ENCODE peak calls at places on chromosomes 1 and 21, in five cellular contexts. V is Calu3; X is H9; C is fibroblast of mammary gland; J is CD8-positive, alpha-beta T cell. F is an unnamed sample.
A peak's percentile ranks its signal among the peaks of the same experiment; 100 is the strongest.

GRCh38 chr1:8854270-8854669 is 24.2 kb downstream of the ENO1 start:
- DNase-seq in V (no peak), X (no peak), C (no peak), J (no peak), F (peak; percentile 61)

GRCh38 chr21:31425158-31425557 is 81.1 kb upstream of the TIAM1 start:
- DNase-seq in V (no peak), X (peak; percentile 29), C (no peak), J (no peak), F (no peak)

GRCh38 chr1:245116131-245116530 is 38.7 kb upstream of the KIF26B start:
- DNase-seq in V (no peak), X (no peak), C (no peak), J (no peak), F (no peak)

GRCh38 chr1:180881806-180882509 is 30.7 kb upstream of the KIAA1614 start:
- DNase-seq in V (no peak), X (no peak), C (peak; percentile 64), J (no peak), F (no peak)

GRCh38 chr1:24970399-24970753 is 40.3 kb upstream of the RUNX3 start:
- DNase-seq in V (peak; percentile 28), X (peak; percentile 68), C (peak; percentile 63), J (no peak), F (no peak)

GRCh38 chr1:121459235-121459634 is 274.5 kb downstream of the SRGAP2C start:
- DNase-seq in V (no peak), X (no peak), C (no peak), J (no peak), F (no peak)

GRCh38 chr1:84060781-84061180 is 61.8 kb upstream of the TTLL7 start:
- DNase-seq in V (no peak), X (no peak), C (no peak), J (no peak), F (no peak)

GRCh38 chr1:182446033-182446669 is 3.8 kb upstream of the RGSL1 start:
- DNase-seq in V (peak; percentile 60), X (peak; percentile 35), C (peak; percentile 62), J (no peak), F (no peak)

GRCh38 chr1:72946901-72947505 is 664.7 kb upstream of the NEGR1 start:
- DNase-seq in V (no peak), X (no peak), C (no peak), J (no peak), F (no peak)

GRCh38 chr1:194419721-194420120 is 1233.3 kb upstream of the B3GALT2 start:
- DNase-seq in V (no peak), X (no peak), C (no peak), J (no peak), F (no peak)

GRCh38 chr1:150148834-150149489 is 754 bp upstream of the PLEKHO1 start:
- DNase-seq in V (no peak), X (no peak), C (no peak), J (no peak), F (no peak)

GRCh38 chr1:71049951-71050598 is 2.5 kb upstream of the PTGER3 start:
- DNase-seq in V (peak; percentile 46), X (no peak), C (peak; percentile 76), J (no peak), F (no peak)

GRCh38 chr1:78617615-78618026 is 2.6 kb upstream of the IFI44L start:
- DNase-seq in V (peak; percentile 67), X (peak; percentile 73), C (peak; percentile 86), J (peak; percentile 32), F (peak; percentile 21)

GRCh38 chr1:191582169-191582568 is 576.1 kb upstream of the RGS18 start:
- DNase-seq in V (no peak), X (no peak), C (no peak), J (no peak), F (no peak)

GRCh38 chr1:16969057-16969609 is 11.3 kb downstream of the MFAP2 start:
- DNase-seq in V (no peak), X (peak; percentile 57), C (no peak), J (no peak), F (no peak)

GRCh38 chr1:114428083-114428754 is 82.8 kb downstream of the TRIM33 start:
- DNase-seq in V (peak; percentile 1), X (no peak), C (peak; percentile 31), J (no peak), F (no peak)

GRCh38 chr1:201213926-201214325 is 23.3 kb downstream of the IGFN1 start:
- DNase-seq in V (no peak), X (no peak), C (no peak), J (no peak), F (no peak)

GRCh38 chr1:203089651-203090045 is 3.8 kb upstream of the MYOG start:
- DNase-seq in V (no peak), X (peak; percentile 33), C (no peak), J (no peak), F (no peak)

GRCh38 chr1:204274441-204274840 is 60.7 kb upstream of the GOLT1A start:
- DNase-seq in V (no peak), X (no peak), C (no peak), J (no peak), F (no peak)

GRCh38 chr1:88877382-88877825 is 14.0 kb downstream of the GTF2B start:
- DNase-seq in V (no peak), X (no peak), C (peak; percentile 61), J (no peak), F (no peak)

GRCh38 chr1:171116676-171117075 is 26.0 kb downstream of the FMO3 start:
- DNase-seq in V (no peak), X (no peak), C (peak; percentile 60), J (no peak), F (no peak)

GRCh38 chr1:29831500-29832117 is 595.3 kb downstream of the PTPRU start:
- DNase-seq in V (no peak), X (no peak), C (no peak), J (no peak), F (no peak)

GRCh38 chr1:65431111-65431705 is 10.7 kb downstream of the LEPR start:
- DNase-seq in V (no peak), X (no peak), C (peak; percentile 65), J (no peak), F (no peak)

GRCh38 chr1:15826810-15827507 is 19.5 kb upstream of the UQCRHL start:
- DNase-seq in V (no peak), X (no peak), C (no peak), J (no peak), F (no peak)

GRCh38 chr1:15833069-15833679 is 14.3 kb upstream of the SPEN start:
- DNase-seq in V (peak; percentile 49), X (peak; percentile 45), C (peak; percentile 79), J (peak; percentile 21), F (no peak)

GRCh38 chr1:15834406-15835204 is 12.9 kb upstream of the SPEN start:
- DNase-seq in V (peak; percentile 85), X (peak; percentile 90), C (peak; percentile 92), J (peak; percentile 82), F (peak; percentile 90)

GRCh38 chr1:15833842-15834405 is 13.6 kb upstream of the SPEN start:
- DNase-seq in V (no peak), X (no peak), C (no peak), J (no peak), F (no peak)

GRCh38 chr1:15830284-15830657 is 17.2 kb upstream of the SPEN start:
- DNase-seq in V (no peak), X (no peak), C (no peak), J (no peak), F (no peak)
- TF ChIP-seq CTCF in V (no peak), X (peak; percentile 48), C (no peak), J (no peak), F (no peak)

GRCh38 chr1:42730988-42731387 is 9.0 kb downstream of the CLDN19 start:
- DNase-seq in V (peak; percentile 51), X (no peak), C (peak; percentile 14), J (no peak), F (no peak)
- TF ChIP-seq CTCF in V (no peak), X (peak; percentile 36), C (no peak), J (no peak), F (no peak)

GRCh38 chr1:232598133-232598532 is 31.8 kb downstream of the SIPA1L2 start:
- DNase-seq in V (no peak), X (no peak), C (no peak), J (no peak), F (no peak)

GRCh38 chr1:232598837-232599177 is 31.1 kb downstream of the SIPA1L2 start:
- DNase-seq in V (no peak), X (no peak), C (no peak), J (no peak), F (no peak)

GRCh38 chr1:232599178-232600041 is 30.5 kb downstream of the SIPA1L2 start:
- DNase-seq in V (no peak), X (no peak), C (no peak), J (no peak), F (no peak)

GRCh38 chr1:232600430-232601258 is 29.3 kb downstream of the SIPA1L2 start:
- DNase-seq in V (no peak), X (no peak), C (no peak), J (no peak), F (no peak)

GRCh38 chr1:232602622-232603021 is 27.3 kb downstream of the SIPA1L2 start:
- DNase-seq in V (no peak), X (no peak), C (no peak), J (no peak), F (no peak)
- TF ChIP-seq CTCF in V (no peak), X (peak; percentile 67), C (peak; percentile 6), J (no peak), F (peak; percentile 36)

GRCh38 chr1:63615809-63616420 is 22.7 kb downstream of the PGM1 start:
- DNase-seq in V (peak; percentile 79), X (peak; percentile 57), C (peak; percentile 80), J (peak; percentile 40), F (peak; percentile 43)
- TF ChIP-seq CTCF in V (peak; percentile 87), X (peak; percentile 90), C (peak; percentile 57), J (peak; percentile 77), F (peak; percentile 97)

GRCh38 chr1:116130376-116130775 is 19.2 kb downstream of the MAB21L3 start:
- DNase-seq in V (no peak), X (no peak), C (no peak), J (no peak), F (no peak)

GRCh38 chr1:116133696-116134095 is 22.5 kb downstream of the MAB21L3 start:
- DNase-seq in V (no peak), X (no peak), C (no peak), J (no peak), F (no peak)

GRCh38 chr1:116134178-116134773 is 23.1 kb downstream of the MAB21L3 start:
- DNase-seq in V (no peak), X (no peak), C (peak; percentile 27), J (no peak), F (no peak)

GRCh38 chr1:116131170-116131569 is 20.0 kb downstream of the MAB21L3 start:
- DNase-seq in V (no peak), X (no peak), C (no peak), J (no peak), F (no peak)

DNA sequence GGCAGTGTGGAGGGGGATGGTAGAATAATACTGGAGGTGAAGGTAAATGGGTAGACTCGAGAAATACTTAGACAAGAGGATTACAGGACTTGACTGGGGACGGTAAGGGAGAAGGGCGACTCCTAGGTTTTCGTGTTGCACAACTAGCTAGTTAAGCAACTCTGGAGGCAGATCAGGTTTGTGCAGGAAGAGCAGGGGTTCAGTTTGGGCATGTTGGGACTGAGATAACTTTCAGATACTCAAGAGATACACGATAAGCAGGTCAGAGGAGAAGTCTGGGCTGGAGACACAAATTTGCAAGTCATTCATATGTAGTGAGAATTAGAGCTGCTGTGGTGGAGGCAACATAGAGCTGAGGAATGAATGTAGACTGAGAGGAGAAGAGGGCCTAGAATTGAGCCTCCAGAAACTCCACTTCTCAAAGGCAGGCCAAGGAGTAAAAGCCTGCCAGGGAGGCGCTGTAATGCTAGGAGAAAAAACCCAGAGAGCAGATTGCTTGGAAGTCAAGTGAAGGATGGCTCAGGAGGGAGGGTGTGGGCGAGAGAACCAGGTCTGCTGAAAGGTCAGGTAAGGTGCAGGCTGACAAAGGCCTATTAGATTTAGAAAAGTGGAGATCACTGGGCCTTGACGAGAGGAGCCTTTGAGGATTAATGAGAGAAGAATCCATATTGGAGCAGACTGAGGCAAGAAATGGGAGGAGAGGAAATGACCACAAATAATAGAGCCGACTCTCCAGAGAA is 20.8 kb downstream of the MAB21L3 start:
- DNase-seq in V (no peak), X (no peak), C (no peak), J (no peak), F (no peak)
- TF ChIP-seq CTCF in V (no peak), X (no peak), C (no peak), J (no peak), F (no peak)

F was measured in glutamatergic neuron.